ENCODE peak calls at places on chromosomes 13 and 19, in seven cellular contexts. J, K, X, B, O, G and S are unnamed samples.

GRCh38 chr19:40205760-40206159 is 12.4 kb downstream of the TTC9B start:
- DNase-seq in J (no peak), K (no peak), X (no peak), B (no peak), O (no peak), G (no peak), S (no peak)

GRCh38 chr19:39409886-39410619 is 2.4 kb upstream of the PLEKHG2 start:
- DNase-seq in J (peak), K (peak), X (peak), B (peak), O (peak), G (peak), S (peak)

GRCh38 chr19:16325161-16325527 is 518 bp downstream of the KLF2 start:
- DNase-seq in J (no peak), K (no peak), X (no peak), B (peak), O (peak), G (no peak), S (no peak)

GRCh38 chr19:8265872-8266271 is 42.3 kb downstream of the CD320 start:
- DNase-seq in J (no peak), K (no peak), X (no peak), B (no peak), O (no peak), G (no peak), S (no peak)

GRCh38 chr13:112448621-112449544 is 72.7 kb downstream of the SPACA7 start:
- DNase-seq in J (no peak), K (no peak), X (no peak), B (no peak), O (no peak), G (no peak), S (no peak)

GRCh38 chr13:102255409-102255808 is 146.4 kb downstream of the FGF14 start:
- DNase-seq in J (no peak), K (no peak), X (no peak), B (no peak), O (no peak), G (no peak), S (no peak)

GRCh38 chr13:97113231-97114001 is 108.7 kb upstream of the MBNL2 start:
- DNase-seq in J (no peak), K (no peak), X (no peak), B (peak), O (no peak), G (no peak), S (no peak)

GRCh38 chr19:42287017-42287825 is 14.7 kb upstream of the PRR19 start:
- DNase-seq in J (peak), K (no peak), X (no peak), B (no peak), O (no peak), G (no peak), S (no peak)

GRCh38 chr13:30113983-30114491 is 193.3 kb downstream of the KATNAL1 start:
- DNase-seq in J (no peak), K (peak), X (no peak), B (peak), O (no peak), G (no peak), S (no peak)

DNA sequence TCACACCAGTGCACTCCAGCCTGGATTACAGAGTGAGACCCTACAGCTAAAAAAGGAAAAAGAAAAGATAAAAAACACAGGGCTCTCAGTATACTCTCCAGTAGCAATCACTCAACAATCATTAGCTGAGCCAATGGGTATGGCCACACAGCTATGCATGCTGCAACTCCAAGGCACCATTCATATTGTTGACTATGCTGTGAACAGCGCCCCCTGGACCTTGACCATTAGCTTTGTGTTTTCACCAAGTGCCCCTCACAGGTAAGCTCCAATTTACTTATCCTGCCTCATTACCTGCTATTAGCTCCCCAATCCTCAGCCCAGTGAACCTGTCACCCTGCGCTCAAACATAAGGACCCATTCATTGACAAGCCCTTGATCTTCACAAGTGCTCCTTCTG is 35.8 kb downstream of the ZIC5 start:
- DNase-seq in J (no peak), K (no peak), X (no peak), B (peak), O (no peak), G (no peak), S (no peak)
- TF ChIP-seq CTCF in J (no peak), K (no peak), X (no peak), B (peak), O (peak), G (no peak), S (no peak)

GRCh38 chr13:100399455-100399854 is 189.1 kb downstream of the GGACT start:
- DNase-seq in J (no peak), K (no peak), X (no peak), B (no peak), O (no peak), G (no peak), S (no peak)
- TF ChIP-seq CTCF in J (no peak), K (no peak), X (no peak), B (no peak), O (no peak), G (no peak), S (no peak)

GRCh38 chr19:43699506-43700367 is 16.1 kb upstream of the IRGC start:
- DNase-seq in J (no peak), K (peak), X (peak), B (peak), O (no peak), G (no peak), S (peak)
- TF ChIP-seq CTCF in J (no peak), K (no peak), X (no peak), B (peak), O (no peak), G (no peak), S (no peak)

DNA sequence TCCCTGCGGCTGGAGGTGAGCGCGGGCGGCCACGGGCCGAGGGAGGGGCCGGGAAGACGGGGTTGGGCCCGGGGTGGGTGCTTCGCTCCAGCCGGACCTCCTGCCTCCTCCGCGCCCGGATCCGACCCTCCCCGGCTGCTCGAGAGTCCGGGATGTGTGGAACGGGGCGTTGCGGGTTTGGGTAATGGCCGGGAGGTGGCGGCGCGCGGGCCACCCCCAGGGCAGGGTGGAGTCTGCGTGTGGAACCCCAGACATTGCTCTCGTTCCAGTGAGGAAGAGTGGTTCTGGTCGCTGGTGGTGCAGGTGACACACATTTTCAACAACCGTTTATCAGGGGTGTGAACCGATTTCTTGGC is 38.8 kb downstream of the ARHGEF7 start:
- DNase-seq in J (peak), K (no peak), X (no peak), B (peak), O (peak), G (peak), S (no peak)
- TF ChIP-seq CTCF in J (peak), K (peak), X (peak), B (no peak), O (peak), G (peak), S (peak)

GRCh38 chr13:66895780-66896179 is 334.4 kb downstream of the PCDH9 start:
- DNase-seq in J (no peak), K (no peak), X (no peak), B (no peak), O (no peak), G (no peak), S (no peak)
- TF ChIP-seq CTCF in J (no peak), K (no peak), X (no peak), B (no peak), O (no peak), G (no peak), S (no peak)

DNA sequence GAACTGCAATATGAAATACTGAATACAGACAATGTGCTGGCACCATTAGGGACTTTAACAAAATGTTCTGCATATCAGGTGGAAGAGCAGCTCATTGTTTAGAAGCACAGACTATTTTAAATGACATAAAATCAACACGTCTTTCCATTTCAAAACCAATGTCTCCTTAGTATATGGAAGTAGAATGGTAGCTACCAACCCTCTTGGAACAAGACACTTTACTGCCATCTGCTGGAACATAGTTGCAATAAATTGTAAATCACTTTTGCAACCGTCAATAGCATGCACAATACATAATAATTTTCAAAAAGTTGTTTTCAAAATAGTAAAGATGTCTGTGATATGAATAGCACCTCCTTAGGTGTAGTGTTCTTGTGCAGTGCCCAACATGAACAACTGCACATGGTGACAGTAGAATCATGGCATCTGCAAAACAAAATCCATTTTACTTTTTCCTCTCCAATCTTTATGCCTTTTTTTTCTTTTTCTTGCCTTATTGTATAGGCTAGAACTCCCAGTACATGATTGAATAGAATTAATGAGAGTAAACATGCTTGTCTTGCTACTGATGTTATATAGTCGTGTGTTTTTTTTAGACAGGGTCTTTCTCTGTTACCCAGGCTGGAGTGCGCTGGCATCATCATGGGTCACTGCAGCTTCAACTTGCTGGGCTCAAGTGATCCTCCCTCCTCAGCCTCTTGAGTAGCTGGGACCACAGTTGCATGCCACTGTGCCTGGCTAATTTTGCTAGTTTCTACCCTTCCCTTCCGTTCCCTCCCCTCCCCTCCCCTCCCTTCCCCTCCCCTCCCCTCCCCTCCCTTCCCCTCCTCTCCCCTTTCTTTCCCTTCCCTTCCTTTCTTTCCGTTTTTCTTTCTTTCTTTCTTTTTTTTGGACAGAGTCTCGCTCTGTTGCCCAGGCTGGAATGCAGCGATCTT is 7.8 kb upstream of the LYPD5 start:
- DNase-seq in J (no peak), K (peak), X (peak), B (peak), O (peak), G (no peak), S (peak)
- TF ChIP-seq CTCF in J (peak), K (peak), X (peak), B (peak), O (peak), G (peak), S (peak)

GRCh38 chr13:56349866-56350265 is 790.9 kb upstream of the PRR20A start:
- DNase-seq in J (no peak), K (no peak), X (no peak), B (no peak), O (no peak), G (no peak), S (no peak)

GRCh38 chr13:56352901-56353300 is 787.8 kb upstream of the PRR20A start:
- DNase-seq in J (no peak), K (no peak), X (no peak), B (no peak), O (no peak), G (no peak), S (no peak)

GRCh38 chr13:56347014-56347413 is 793.7 kb upstream of the PRR20A start:
- DNase-seq in J (no peak), K (no peak), X (no peak), B (no peak), O (no peak), G (no peak), S (no peak)

GRCh38 chr13:56352356-56352755 is 788.4 kb upstream of the PRR20A start:
- DNase-seq in J (no peak), K (no peak), X (no peak), B (no peak), O (no peak), G (no peak), S (no peak)

DNA sequence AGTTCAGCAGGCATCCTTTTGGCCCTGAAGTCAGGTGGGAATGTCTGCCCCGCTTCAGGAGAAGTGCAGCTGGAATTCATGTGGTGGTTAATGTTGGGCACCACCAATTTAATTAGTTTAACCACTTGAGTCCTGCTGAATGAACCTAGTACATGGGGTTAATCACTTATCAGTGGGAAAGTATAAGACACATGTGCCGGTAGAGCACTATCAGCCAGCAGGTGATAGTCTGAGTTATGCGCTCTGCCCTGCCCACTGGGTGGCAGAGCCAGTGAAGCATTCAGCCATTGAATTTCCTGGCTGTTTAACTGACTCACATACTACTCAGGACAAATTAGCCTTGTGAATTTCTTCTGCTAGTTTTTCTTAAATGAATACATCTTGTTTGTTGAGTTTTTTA is 789.7 kb upstream of the PRR20A start:
- DNase-seq in J (no peak), K (no peak), X (no peak), B (peak), O (no peak), G (no peak), S (no peak)
- TF ChIP-seq CTCF in J (no peak), K (no peak), X (no peak), B (peak), O (no peak), G (no peak), S (no peak)